ENCODE peak calls at places on chromosomes 13 and 19, in eight cellular contexts. One of them, this sample, is unnamed.

GRCh38 chr19:4115050-4115817 is 8.7 kb downstream of the MAP2K2 start:
- DNase-seq in A172: no peak
- DNase-seq in ureter: no peak
- DNase-seq in stimulated activated CD4-positive, alpha-beta T cell treated with anti-CD3 and anti-CD28 coated beads, TNF-alpha, amount 100 ng/mL, for 24 hours: no peak
- DNase-seq in neural crest cell: no peak
- DNase-seq in EH: no peak
- DNase-seq in midbrain: peak; percentile 9
- DNase-seq in T follicular helper cell: peak; percentile 57
- DNase-seq in this sample: no peak

GRCh38 chr13:50129923-50130685 is 114.9 kb downstream of the KCNRG start:
- DNase-seq in A172: no peak
- DNase-seq in midbrain: no peak
- DNase-seq in stimulated activated CD4-positive, alpha-beta T cell treated with anti-CD3 and anti-CD28 coated beads, TNF-alpha, amount 100 ng/mL, for 24 hours: no peak
- DNase-seq in ureter: no peak
- DNase-seq in neural crest cell: peak; percentile 28
- DNase-seq in T follicular helper cell: no peak
- DNase-seq in EH: no peak
- DNase-seq in this sample: no peak

GRCh38 chr19:39397360-39398296 is 6.5 kb downstream of the MED29 start:
- DNase-seq in midbrain: peak; percentile 85
- DNase-seq in EH: peak; percentile 84
- DNase-seq in neural crest cell: peak; percentile 88
- DNase-seq in ureter: peak; percentile 90
- DNase-seq in A172: peak; percentile 79
- DNase-seq in T follicular helper cell: peak; percentile 90
- DNase-seq in stimulated activated CD4-positive, alpha-beta T cell treated with anti-CD3 and anti-CD28 coated beads, TNF-alpha, amount 100 ng/mL, for 24 hours: peak; percentile 88
- DNase-seq in this sample: peak; percentile 66

GRCh38 chr13:109655206-109655600 is 131.2 kb downstream of the IRS2 start:
- DNase-seq in ureter: no peak
- DNase-seq in neural crest cell: no peak
- DNase-seq in A172: no peak
- DNase-seq in midbrain: no peak
- DNase-seq in stimulated activated CD4-positive, alpha-beta T cell treated with anti-CD3 and anti-CD28 coated beads, TNF-alpha, amount 100 ng/mL, for 24 hours: no peak
- DNase-seq in EH: no peak
- DNase-seq in T follicular helper cell: no peak
- DNase-seq in this sample: no peak

GRCh38 chr13:24127116-24127631 is 33.3 kb upstream of the SPATA13 start:
- DNase-seq in T follicular helper cell: no peak
- DNase-seq in stimulated activated CD4-positive, alpha-beta T cell treated with anti-CD3 and anti-CD28 coated beads, TNF-alpha, amount 100 ng/mL, for 24 hours: no peak
- DNase-seq in neural crest cell: no peak
- DNase-seq in ureter: peak; percentile 54
- DNase-seq in A172: no peak
- DNase-seq in midbrain: no peak
- DNase-seq in EH: peak; percentile 43
- DNase-seq in this sample: no peak

GRCh38 chr13:110347535-110348308 is 40.6 kb downstream of the COL4A2 start:
- DNase-seq in T follicular helper cell: no peak
- DNase-seq in neural crest cell: no peak
- DNase-seq in midbrain: no peak
- DNase-seq in A172: peak; percentile 89
- DNase-seq in stimulated activated CD4-positive, alpha-beta T cell treated with anti-CD3 and anti-CD28 coated beads, TNF-alpha, amount 100 ng/mL, for 24 hours: no peak
- DNase-seq in ureter: no peak
- DNase-seq in EH: peak; percentile 98
- DNase-seq in this sample: peak; percentile 98

GRCh38 chr19:49930483-49931011 is 1.2 kb upstream of the NUP62 start:
- DNase-seq in neural crest cell: no peak
- DNase-seq in midbrain: no peak
- DNase-seq in A172: peak; percentile 77
- DNase-seq in ureter: no peak
- DNase-seq in EH: peak; percentile 21
- DNase-seq in T follicular helper cell: no peak
- DNase-seq in stimulated activated CD4-positive, alpha-beta T cell treated with anti-CD3 and anti-CD28 coated beads, TNF-alpha, amount 100 ng/mL, for 24 hours: no peak
- DNase-seq in this sample: no peak

GRCh38 chr19:40750035-40750284 is 317 bp downstream of the ACTMAP start:
- DNase-seq in A172: peak; percentile 30
- DNase-seq in T follicular helper cell: no peak
- DNase-seq in neural crest cell: no peak
- DNase-seq in ureter: no peak
- DNase-seq in midbrain: no peak
- DNase-seq in EH: no peak
- DNase-seq in stimulated activated CD4-positive, alpha-beta T cell treated with anti-CD3 and anti-CD28 coated beads, TNF-alpha, amount 100 ng/mL, for 24 hours: no peak
- DNase-seq in this sample: no peak

GRCh38 chr13:111846396-111847174 is 220.4 kb upstream of the SOX1 start:
- DNase-seq in neural crest cell: no peak
- DNase-seq in midbrain: no peak
- DNase-seq in A172: no peak
- DNase-seq in ureter: no peak
- DNase-seq in EH: no peak
- DNase-seq in T follicular helper cell: no peak
- DNase-seq in stimulated activated CD4-positive, alpha-beta T cell treated with anti-CD3 and anti-CD28 coated beads, TNF-alpha, amount 100 ng/mL, for 24 hours: no peak
- DNase-seq in this sample: no peak

GRCh38 chr19:14091885-14092462 is 1.4 kb upstream of the SAMD1 start:
- DNase-seq in ureter: no peak
- DNase-seq in A172: no peak
- DNase-seq in EH: no peak
- DNase-seq in neural crest cell: no peak
- DNase-seq in midbrain: no peak
- DNase-seq in T follicular helper cell: no peak
- DNase-seq in stimulated activated CD4-positive, alpha-beta T cell treated with anti-CD3 and anti-CD28 coated beads, TNF-alpha, amount 100 ng/mL, for 24 hours: no peak
- DNase-seq in this sample: no peak